ENCODE peak calls at places on chromosomes 11 and 22, in seven cellular contexts. I is colonic mucosa; N is right lobe of liver; H is AG10803; R is CD8-positive, alpha-beta T cell; O is HFF-Myc; V is tibial nerve. S is an unnamed sample.

GRCh38 chr11:83044958-83045712 is 26.6 kb downstream of the RAB30 start:
- DNase-seq in R (no peak), O (peak), V (no peak), N (no peak), I (no peak), H (peak), S (peak)

GRCh38 chr11:2931771-2932738 is 2.8 kb upstream of the PHLDA2 start:
- DNase-seq in I (peak), N (no peak), V (no peak), H (no peak), O (no peak), R (no peak), S (no peak)

GRCh38 chr11:42311504-42311903 is 852.1 kb upstream of the LRRC4C start:
- DNase-seq in O (no peak), V (no peak), H (no peak), N (no peak), R (no peak), I (no peak), S (peak)

GRCh38 chr11:23181022-23181807 is 320.9 kb upstream of the CCDC179 start:
- DNase-seq in H (no peak), V (no peak), I (no peak), N (no peak), R (no peak), O (no peak), S (no peak)

GRCh38 chr11:2724114-2724513 is 24.3 kb upstream of the KCNQ1OT1 start:
- DNase-seq in H (no peak), O (no peak), V (no peak), N (no peak), I (no peak), R (no peak), S (no peak)

GRCh38 chr11:35619754-35620640 is 1.7 kb downstream of the FJX1 start:
- DNase-seq in I (no peak), N (peak), V (no peak), H (no peak), O (no peak), R (no peak), S (peak)

GRCh38 chr22:27124336-27125023 is 467.1 kb downstream of the MIAT start:
- DNase-seq in V (no peak), N (no peak), H (peak), I (peak), R (no peak), O (no peak), S (no peak)

GRCh38 chr22:41517172-41518047 is 26.9 kb downstream of the POLR3H start:
- DNase-seq in H (peak), R (peak), V (peak), O (no peak), N (no peak), I (peak), S (peak)

GRCh38 chr11:72079776-72080325 is 491 bp downstream of the NUMA1 start:
- DNase-seq in R (no peak), N (no peak), V (no peak), H (no peak), O (no peak), I (peak), S (no peak)

GRCh38 chr22:46815896-46816721 is 53.7 kb downstream of the TBC1D22A start:
- DNase-seq in V (no peak), O (no peak), R (no peak), I (peak), H (peak), N (peak), S (peak)

GRCh38 chr22:48238966-48239365 is 1476.5 kb downstream of the TBC1D22A start:
- DNase-seq in N (no peak), R (no peak), V (no peak), O (no peak), H (no peak), I (no peak), S (no peak)

GRCh38 chr22:17912942-17913704 is 111.2 kb downstream of the MICAL3 start:
- DNase-seq in O (no peak), I (no peak), N (no peak), H (no peak), V (no peak), R (no peak), S (no peak)

GRCh38 chr22:30015846-30016245 is 64.4 kb upstream of the HORMAD2 start:
- DNase-seq in R (no peak), N (no peak), O (no peak), H (peak), V (no peak), I (no peak), S (peak)

GRCh38 chr22:17890892-17891291 is 116.6 kb upstream of the BID start:
- DNase-seq in O (no peak), V (no peak), I (no peak), R (no peak), N (no peak), H (no peak), S (no peak)

GRCh38 chr11:3149852-3150188 is 15.3 kb downstream of the OSBPL5 start:
- DNase-seq in V (no peak), R (no peak), H (no peak), I (no peak), N (no peak), O (no peak), S (no peak)

GRCh38 chr11:32893091-32893946 is 708 bp downstream of the QSER1 start:
- DNase-seq in O (no peak), R (peak), H (peak), I (peak), N (peak), V (peak), S (peak)

GRCh38 chr11:32893947-32894827 is 1.6 kb downstream of the QSER1 start:
- DNase-seq in O (peak), I (peak), R (peak), V (no peak), N (no peak), H (peak), S (peak)

GRCh38 chr11:32892355-32893090 is at the start of gene QSER1:
- DNase-seq in O (no peak), N (peak), I (peak), R (peak), H (peak), V (peak), S (peak)

GRCh38 chr11:32890843-32891656 is 1.6 kb upstream of the QSER1 start:
- DNase-seq in R (no peak), I (peak), O (no peak), V (no peak), N (no peak), H (no peak), S (no peak)

DNA sequence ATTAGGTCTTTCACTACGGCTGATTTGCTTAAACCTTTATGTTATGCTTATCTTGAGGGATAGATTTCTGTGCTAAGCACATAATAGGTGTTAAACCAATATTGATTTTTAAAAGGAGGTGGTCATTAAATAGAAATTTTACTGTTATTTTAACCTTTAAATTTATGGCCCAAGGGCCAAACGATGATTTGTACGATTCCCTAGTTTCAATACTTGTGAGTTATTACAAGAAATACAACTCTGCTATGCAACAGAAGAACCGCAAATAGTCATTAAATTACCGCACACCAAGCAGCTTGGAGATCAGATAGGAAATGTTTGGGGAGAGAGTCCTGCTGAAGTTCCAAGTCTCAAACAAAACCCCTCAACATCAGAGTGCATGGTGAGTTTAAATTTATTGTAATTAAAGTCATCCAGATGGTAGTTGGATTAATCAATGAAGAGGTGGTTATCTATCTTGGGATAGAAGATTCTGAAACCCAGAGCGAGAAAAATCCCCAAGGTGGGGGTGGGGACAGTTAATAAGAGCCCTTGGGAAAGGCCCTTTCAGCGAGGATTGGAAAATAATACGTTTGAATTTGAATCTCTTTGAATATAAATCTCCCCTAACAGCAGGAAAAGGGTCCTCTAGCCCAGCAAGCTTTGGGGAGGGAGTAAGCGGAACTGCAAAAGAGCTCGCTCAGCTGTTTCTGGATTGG is 805 bp upstream of the QSER1 start:
- DNase-seq in O (no peak), R (no peak), N (no peak), H (peak), V (no peak), I (peak), S (peak)
- H3K4me3 ChIP-seq in O (peak), R (peak), N (peak), H (peak), V (peak), I (peak), S (peak)

GRCh38 chr11:112697779-112698178 is 263.4 kb upstream of the NCAM1 start:
- DNase-seq in I (no peak), O (no peak), R (no peak), H (no peak), N (no peak), V (no peak), S (no peak)
- TF ChIP-seq CTCF in I (no peak), O (no peak), R (no peak), H (peak), N (no peak), V (no peak), S (no peak)

DNA sequence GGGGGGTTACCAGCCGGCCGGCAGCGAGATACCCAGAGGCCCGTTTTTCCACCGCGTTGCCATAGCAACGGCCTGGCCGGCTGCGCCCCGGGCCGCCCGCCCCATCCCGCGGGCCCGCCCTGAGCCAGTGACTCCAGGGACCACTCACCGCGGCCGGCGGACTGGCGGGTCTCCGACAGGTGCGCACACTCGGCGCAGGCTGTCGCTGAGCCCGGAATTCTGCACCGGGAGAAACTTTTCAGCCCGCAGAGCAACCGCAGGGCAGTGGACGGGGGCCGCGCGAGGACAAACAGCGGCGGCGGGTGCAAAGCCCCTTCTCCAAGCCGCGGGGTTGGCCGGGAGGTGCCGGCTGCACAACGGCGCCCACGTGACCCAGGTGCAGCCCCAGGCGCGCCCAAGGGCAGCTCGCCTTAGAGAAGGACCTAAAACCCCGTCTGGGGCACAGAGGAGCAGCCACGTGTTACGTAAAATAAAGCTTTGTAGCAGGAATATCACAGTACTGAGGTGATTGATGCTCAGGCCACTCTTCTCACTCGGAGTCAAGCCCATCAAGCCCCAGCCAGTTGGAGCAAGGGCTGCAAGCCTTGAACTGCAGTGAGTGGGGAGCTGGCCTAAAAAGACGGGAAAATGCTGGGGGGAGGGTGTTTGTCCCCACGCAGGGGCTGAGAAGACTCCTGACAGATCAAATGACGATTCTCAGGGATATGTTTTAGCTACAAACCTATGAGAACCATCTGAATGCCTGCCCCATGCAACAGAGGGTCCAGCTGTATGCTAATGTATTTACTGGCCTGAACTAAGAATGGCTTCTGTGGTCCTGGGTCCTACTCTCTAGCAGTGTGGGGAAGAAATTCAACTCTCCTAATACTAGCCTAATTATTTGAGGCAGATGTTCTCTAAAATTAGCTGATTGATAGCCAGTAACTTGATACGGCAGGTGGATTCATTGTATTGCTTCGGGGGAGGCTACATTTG is at the start of gene STK33:
- DNase-seq in V (no peak), N (peak), R (no peak), I (peak), H (no peak), O (no peak), S (peak)
- H3K4me3 ChIP-seq in V (peak), N (peak), R (peak), I (peak), H (peak), O (peak), S (peak)

GRCh38 chr22:50244420-50245213 is at the start of gene TUBGCP6:
- DNase-seq in I (peak), H (peak), O (peak), R (peak), N (peak), V (peak), S (peak)
- TF ChIP-seq CTCF in I (no peak), H (peak), O (no peak), R (peak), N (peak), V (no peak), S (peak)

GRCh38 chr11:29184939-29185890 is 831.6 kb downstream of the KCNA4 start:
- DNase-seq in O (peak), I (no peak), H (peak), V (no peak), R (no peak), N (no peak), S (peak)
- H3K4me3 ChIP-seq in O (no peak), I (no peak), H (peak), V (no peak), R (no peak), N (no peak), S (peak)

GRCh38 chr22:36180928-36181327 is 20.4 kb upstream of the APOL3 start:
- DNase-seq in O (no peak), R (no peak), V (no peak), N (no peak), H (no peak), I (no peak), S (no peak)

GRCh38 chr22:36182056-36182455 is 19.6 kb downstream of the APOL4 start:
- DNase-seq in H (no peak), R (no peak), O (no peak), V (no peak), N (no peak), I (no peak), S (peak)

GRCh38 chr22:36182871-36183270 is 18.7 kb downstream of the APOL4 start:
- DNase-seq in H (peak), V (no peak), O (no peak), N (no peak), I (no peak), R (no peak), S (no peak)

GRCh38 chr22:36177160-36177559 is 16.6 kb upstream of the APOL3 start:
- DNase-seq in H (no peak), R (no peak), O (no peak), I (no peak), V (no peak), N (no peak), S (no peak)

GRCh38 chr22:36180038-36180880 is 19.7 kb upstream of the APOL3 start:
- DNase-seq in V (peak), H (peak), I (peak), N (peak), R (peak), O (no peak), S (peak)
- TF ChIP-seq CTCF in V (peak), H (peak), I (peak), N (peak), R (peak), O (peak), S (peak)

DNA sequence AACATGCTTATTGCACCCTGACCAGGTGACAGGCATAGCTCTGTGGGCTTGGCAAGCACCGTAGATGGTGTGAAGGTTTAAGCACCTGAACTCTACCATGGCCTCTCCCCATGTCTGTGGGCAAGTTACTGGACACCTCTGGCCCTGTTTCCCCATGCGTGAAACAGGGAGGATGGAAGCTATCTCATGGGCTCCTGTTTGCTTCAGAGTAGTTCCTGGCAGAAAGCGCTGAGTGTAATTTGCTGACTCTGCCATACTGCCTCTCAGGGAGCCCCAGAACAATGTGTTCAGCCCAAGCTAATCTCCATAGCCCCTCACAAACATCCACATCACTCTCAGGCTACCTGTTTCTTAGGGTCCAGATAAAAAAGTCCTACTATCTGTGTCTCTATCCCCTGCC is 2.4 kb downstream of the CBX6 start:
- DNase-seq in R (no peak), I (no peak), O (no peak), N (peak), V (no peak), H (no peak), S (no peak)
- H3K4me3 ChIP-seq in R (no peak), I (no peak), O (peak), N (no peak), V (no peak), H (no peak), S (no peak)

DNA sequence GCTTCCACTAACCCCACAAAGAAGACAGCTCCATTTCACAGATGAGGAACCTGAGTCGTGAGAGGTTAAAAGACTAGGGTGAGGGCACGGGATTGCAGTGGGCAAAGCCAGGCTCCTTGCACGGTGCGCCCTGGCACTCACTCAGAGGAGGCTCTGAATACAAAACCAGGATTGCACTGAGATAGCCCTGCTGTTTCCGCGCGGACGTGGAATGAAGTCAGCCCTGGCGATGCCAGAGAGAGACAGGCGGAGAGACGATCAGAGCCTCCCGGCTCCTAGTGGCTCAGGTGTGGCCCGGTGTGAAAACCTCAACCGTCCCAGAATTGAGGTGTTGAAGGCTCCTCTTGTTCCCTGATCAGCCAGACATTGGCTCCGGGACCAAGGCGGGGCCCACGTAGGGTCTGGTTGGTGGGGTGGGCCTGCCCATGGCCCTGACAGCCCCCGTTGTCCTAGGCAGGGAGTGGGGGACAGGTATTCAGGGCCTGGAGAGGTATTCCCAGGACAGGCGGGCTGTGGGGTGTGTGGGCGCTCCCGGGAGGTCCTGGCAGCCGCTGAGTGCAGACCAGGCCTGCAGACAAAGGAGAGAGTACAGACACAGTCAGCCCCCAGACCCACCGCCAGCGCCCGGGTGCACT is 43.1 kb upstream of the LINC01488 start:
- DNase-seq in V (no peak), O (no peak), H (no peak), R (no peak), I (no peak), N (no peak), S (no peak)
- TF ChIP-seq CTCF in V (no peak), O (no peak), H (no peak), R (no peak), I (no peak), N (no peak), S (no peak)

GRCh38 chr22:31343235-31344191 is 2.6 kb downstream of the PATZ1 start:
- DNase-seq in R (no peak), V (no peak), H (peak), O (no peak), I (peak), N (peak), S (peak)

GRCh38 chr22:31344369-31345330 is 1.5 kb downstream of the PATZ1 start:
- DNase-seq in V (peak), O (no peak), R (peak), H (peak), N (peak), I (peak), S (peak)

GRCh38 chr22:31341386-31342088 is 4.6 kb downstream of the PATZ1 start:
- DNase-seq in N (no peak), H (no peak), V (no peak), I (no peak), R (no peak), O (no peak), S (no peak)

GRCh38 chr22:31340765-31341247 is 5.3 kb downstream of the PATZ1 start:
- DNase-seq in N (no peak), O (no peak), V (no peak), H (no peak), R (no peak), I (no peak), S (no peak)

GRCh38 chr22:31342389-31343125 is 3.6 kb downstream of the PATZ1 start:
- DNase-seq in I (peak), O (no peak), V (no peak), R (no peak), H (no peak), N (no peak), S (no peak)
- H3K4me3 ChIP-seq in I (no peak), O (peak), V (peak), R (peak), H (no peak), N (no peak), S (no peak)

S was measured in fibroblast of pulmonary artery.